ENCODE peak calls at places on chromosomes 7 and 10, in nine cellular contexts. U is heart right ventricle, W is psoas muscle, M is lung, L is ovary, K is lower lobe of right lung, P is GM12865, C is astrocyte, E is GM12864. X is an unnamed sample.

GRCh38 chr7:49866076-49866735 is 92.8 kb downstream of the VWC2 start:
- DNase-seq in U (no peak), W (no peak), M (no peak), L (no peak), K (no peak), P (no peak), C (no peak), E (no peak), X (no peak)

GRCh38 chr7:17144313-17144712 is 154.1 kb upstream of the AHR start:
- DNase-seq in U (no peak), W (no peak), M (no peak), L (no peak), K (no peak), P (no peak), C (peak; percentile 37), E (no peak), X (no peak)

GRCh38 chr7:2838451-2838850 is 5.7 kb downstream of the GNA12 start:
- DNase-seq in U (no peak), W (no peak), M (no peak), L (no peak), K (no peak), P (no peak), C (no peak), E (no peak), X (no peak)

GRCh38 chr7:83178066-83178465 is 15.4 kb upstream of the PCLO start:
- DNase-seq in U (no peak), W (no peak), M (no peak), L (no peak), K (no peak), P (no peak), C (peak; percentile 56), E (no peak), X (no peak)

GRCh38 chr10:51092402-51092801 is 18.1 kb downstream of the PRKG1 start:
- DNase-seq in U (peak; percentile 88), W (peak; percentile 86), M (peak; percentile 54), L (peak; percentile 67), K (no peak), P (no peak), C (peak; percentile 62), E (no peak), X (no peak)

GRCh38 chr10:131260031-131260430 is 51.5 kb downstream of the TCERG1L start:
- DNase-seq in U (no peak), W (no peak), M (no peak), L (no peak), K (peak; percentile 39), P (no peak), C (no peak), E (no peak), X (no peak)

GRCh38 chr10:50613726-50614443 is 9.9 kb downstream of the SGMS1 start:
- DNase-seq in U (no peak), W (no peak), M (no peak), L (no peak), K (no peak), P (no peak), C (no peak), E (no peak), X (no peak)

GRCh38 chr7:115122388-115122787 is 200.5 kb downstream of the MDFIC start:
- DNase-seq in U (no peak), W (no peak), M (no peak), L (no peak), K (no peak), P (no peak), C (no peak), E (no peak), X (no peak)

GRCh38 chr10:42973870-42974692 is 102.8 kb upstream of the RET start:
- DNase-seq in U (no peak), W (peak; percentile 51), M (no peak), L (no peak), K (peak; percentile 37), P (no peak), C (no peak), E (no peak), X (peak; percentile 9)

GRCh38 chr10:70573599-70574506 is 28.7 kb downstream of the PRF1 start:
- DNase-seq in U (no peak), W (no peak), M (no peak), L (no peak), K (no peak), P (no peak), C (no peak), E (no peak), X (no peak)

GRCh38 chr10:50381637-50382036 is 130.3 kb upstream of the ASAH2 start:
- DNase-seq in U (no peak), W (no peak), M (no peak), L (no peak), K (no peak), P (no peak), C (no peak), E (no peak), X (no peak)

GRCh38 chr7:157442993-157443831 is 106.4 kb downstream of the DNAJB6 start:
- DNase-seq in U (no peak), W (peak; percentile 34), M (no peak), L (peak; percentile 11), K (peak; percentile 42), P (no peak), C (no peak), E (no peak), X (no peak)

DNA sequence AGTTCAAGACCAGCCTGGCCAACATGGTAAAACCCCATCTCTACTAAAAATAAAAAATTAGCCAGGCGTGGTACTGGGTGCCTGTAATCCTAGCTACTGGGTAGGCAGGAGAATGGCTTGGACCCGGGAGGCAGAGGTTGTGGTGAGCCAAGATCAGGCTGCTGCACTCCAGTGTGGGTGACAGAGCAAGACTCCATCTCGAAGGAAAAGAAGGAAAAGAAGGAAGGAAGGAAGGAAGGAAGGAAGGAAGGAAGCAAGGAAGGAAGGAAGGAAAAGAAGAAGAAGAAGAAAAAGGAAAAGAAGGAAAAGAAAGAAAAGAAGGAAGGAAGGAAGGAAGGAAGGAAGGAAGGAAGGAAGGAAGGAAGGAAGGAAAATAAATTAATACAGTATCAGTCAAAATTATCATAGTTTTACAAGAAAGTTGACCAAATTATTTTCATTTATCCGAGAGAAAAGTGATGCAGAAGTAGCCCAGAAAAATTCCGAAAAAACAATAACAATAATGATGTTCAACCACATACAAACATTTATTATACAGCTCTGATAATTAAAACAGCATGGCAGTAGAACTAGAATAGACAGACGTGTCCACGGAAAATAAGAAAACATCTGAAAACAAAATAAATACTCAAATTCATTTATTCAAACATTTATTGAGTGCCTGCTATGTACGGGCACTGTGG is 292.4 kb upstream of the MKLN1 start:
- DNase-seq in U (no peak), W (no peak), M (no peak), L (no peak), K (no peak), P (no peak), C (no peak), E (no peak), X (no peak)
- TF ChIP-seq CTCF in U (no peak), W (no peak), M (no peak), L (no peak), K (no peak), P (no peak), C (no peak), E (no peak), X (no peak)

GRCh38 chr10:28880551-28880950 is 203.2 kb downstream of the BAMBI start:
- DNase-seq in U (no peak), W (no peak), M (no peak), L (no peak), K (no peak), P (no peak), C (no peak), E (no peak), X (no peak)

GRCh38 chr10:28879875-28880381 is 202.6 kb downstream of the BAMBI start:
- DNase-seq in U (peak; percentile 19), W (no peak), M (no peak), L (peak; percentile 31), K (no peak), P (no peak), C (no peak), E (no peak), X (no peak)

GRCh38 chr10:28875535-28876208 is 198.4 kb downstream of the BAMBI start:
- DNase-seq in U (peak; percentile 13), W (no peak), M (no peak), L (no peak), K (no peak), P (no peak), C (peak; percentile 83), E (no peak), X (no peak)

GRCh38 chr10:28881483-28881882 is 204.2 kb downstream of the BAMBI start:
- DNase-seq in U (no peak), W (no peak), M (no peak), L (no peak), K (no peak), P (no peak), C (no peak), E (no peak), X (no peak)

GRCh38 chr10:28878236-28878970 is 201.1 kb downstream of the BAMBI start:
- DNase-seq in U (no peak), W (no peak), M (no peak), L (no peak), K (no peak), P (no peak), C (peak; percentile 23), E (no peak), X (no peak)
- TF ChIP-seq CTCF in U (no peak), W (no peak), M (no peak), L (no peak), K (no peak), P (no peak), C (no peak), E (no peak), X (no peak)

GRCh38 chr10:30080161-30080560 is 20.8 kb upstream of the JCAD start:
- DNase-seq in U (no peak), W (no peak), M (no peak), L (no peak), K (no peak), P (no peak), C (no peak), E (no peak), X (no peak)
- TF ChIP-seq CTCF in U (no peak), W (no peak), M (no peak), L (no peak), K (no peak), P (no peak), C (no peak), E (no peak), X (no peak)

GRCh38 chr10:133257489-133258065 is 19.1 kb downstream of the ADAM8 start:
- DNase-seq in U (peak; percentile 59), W (peak; percentile 75), M (peak; percentile 80), L (peak; percentile 79), K (peak; percentile 88), P (no peak), C (peak; percentile 18), E (no peak), X (no peak)
- TF ChIP-seq CTCF in U (peak; percentile 26), W (peak; percentile 30), M (peak; percentile 17), L (peak; percentile 46), K (peak; percentile 37), P (peak; percentile 16), C (no peak), E (peak; percentile 21), X (no peak)

DNA sequence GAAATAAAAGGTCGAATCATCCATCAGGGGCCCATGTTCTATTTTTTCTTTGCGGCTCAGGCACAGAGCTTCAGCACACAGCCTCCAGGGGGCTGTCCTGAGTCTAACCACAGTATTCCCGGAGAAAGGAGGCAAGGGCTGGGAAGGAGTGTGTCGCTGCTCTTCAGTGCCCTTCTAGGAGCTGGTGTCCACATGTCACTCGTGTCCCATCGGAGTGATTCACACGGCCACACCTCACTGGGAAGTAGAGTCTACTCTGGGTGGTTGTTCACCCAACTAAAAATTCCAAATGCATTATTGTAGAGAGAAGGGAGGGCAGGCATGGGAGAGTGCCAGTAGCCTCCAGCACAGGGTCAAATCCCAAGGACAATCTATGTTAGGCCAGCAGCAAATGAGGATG is 114.8 kb upstream of the LANCL2 start:
- DNase-seq in U (no peak), W (no peak), M (no peak), L (no peak), K (no peak), P (no peak), C (no peak), E (no peak), X (no peak)
- TF ChIP-seq CTCF in U (peak; percentile 44), W (no peak), M (no peak), L (no peak), K (peak; percentile 47), P (peak; percentile 9), C (peak; percentile 39), E (peak; percentile 37), X (no peak)